ENCODE peak calls at places on chromosomes 5 and 9, in six cellular contexts. One of them, this sample, is unnamed.

GRCh38 chr9:18238752-18239151 is 235.2 kb upstream of the ADAMTSL1 start:
- DNase-seq in tibial nerve: no peak
- DNase-seq in Peyer's patch: no peak
- DNase-seq in mucosa of descending colon: no peak
- DNase-seq in neural progenitor cell: no peak
- DNase-seq in type B pancreatic cell: no peak
- DNase-seq in this sample: no peak

GRCh38 chr5:123178693-123179092 is 89.7 kb downstream of the PRDM6 start:
- DNase-seq in type B pancreatic cell: no peak
- DNase-seq in Peyer's patch: no peak
- DNase-seq in tibial nerve: no peak
- DNase-seq in mucosa of descending colon: no peak
- DNase-seq in neural progenitor cell: no peak
- DNase-seq in this sample: no peak

GRCh38 chr5:151770383-151771258 is 1.1 kb upstream of the G3BP1 start:
- DNase-seq in tibial nerve: peak
- DNase-seq in type B pancreatic cell: peak
- DNase-seq in neural progenitor cell: peak
- DNase-seq in Peyer's patch: peak
- DNase-seq in mucosa of descending colon: no peak
- DNase-seq in this sample: no peak

GRCh38 chr5:119016125-119016774 is 27.9 kb upstream of the DTWD2 start:
- DNase-seq in type B pancreatic cell: no peak
- DNase-seq in Peyer's patch: peak
- DNase-seq in mucosa of descending colon: no peak
- DNase-seq in tibial nerve: no peak
- DNase-seq in neural progenitor cell: no peak
- DNase-seq in this sample: no peak

GRCh38 chr9:385818-386398 is 171.2 kb downstream of the DOCK8 start:
- DNase-seq in Peyer's patch: peak
- DNase-seq in tibial nerve: no peak
- DNase-seq in type B pancreatic cell: no peak
- DNase-seq in mucosa of descending colon: peak
- DNase-seq in neural progenitor cell: peak
- DNase-seq in this sample: no peak

GRCh38 chr9:6944093-6944551 is 186.3 kb downstream of the KDM4C start:
- DNase-seq in mucosa of descending colon: no peak
- DNase-seq in Peyer's patch: no peak
- DNase-seq in neural progenitor cell: no peak
- DNase-seq in tibial nerve: no peak
- DNase-seq in type B pancreatic cell: no peak
- DNase-seq in this sample: no peak

GRCh38 chr9:88085481-88085880 is 52.8 kb downstream of the SPATA31C2 start:
- DNase-seq in type B pancreatic cell: no peak
- DNase-seq in mucosa of descending colon: no peak
- DNase-seq in Peyer's patch: no peak
- DNase-seq in neural progenitor cell: no peak
- DNase-seq in tibial nerve: no peak
- DNase-seq in this sample: no peak

GRCh38 chr9:117546894-117547293 is 132.0 kb upstream of the ASTN2 start:
- DNase-seq in tibial nerve: no peak
- DNase-seq in mucosa of descending colon: peak
- DNase-seq in type B pancreatic cell: no peak
- DNase-seq in Peyer's patch: peak
- DNase-seq in neural progenitor cell: no peak
- DNase-seq in this sample: no peak

GRCh38 chr9:92738661-92739081 is 26.0 kb downstream of the BICD2 start:
- DNase-seq in Peyer's patch: peak
- DNase-seq in neural progenitor cell: no peak
- DNase-seq in mucosa of descending colon: no peak
- DNase-seq in tibial nerve: no peak
- DNase-seq in type B pancreatic cell: no peak
- DNase-seq in this sample: no peak

GRCh38 chr5:57335092-57335491 is 147.5 kb downstream of the ACTBL2 start:
- DNase-seq in Peyer's patch: no peak
- DNase-seq in neural progenitor cell: no peak
- DNase-seq in type B pancreatic cell: no peak
- DNase-seq in tibial nerve: no peak
- DNase-seq in mucosa of descending colon: no peak
- DNase-seq in this sample: no peak

GRCh38 chr9:134010774-134011173 is 14.5 kb upstream of the BRD3OS start:
- DNase-seq in mucosa of descending colon: no peak
- DNase-seq in Peyer's patch: no peak
- DNase-seq in type B pancreatic cell: no peak
- DNase-seq in neural progenitor cell: no peak
- DNase-seq in tibial nerve: no peak
- DNase-seq in this sample: no peak

GRCh38 chr5:115179959-115180709 is 10.4 kb upstream of the TRIM36 start:
- DNase-seq in Peyer's patch: peak
- DNase-seq in neural progenitor cell: peak
- DNase-seq in type B pancreatic cell: peak
- DNase-seq in mucosa of descending colon: peak
- DNase-seq in tibial nerve: no peak
- DNase-seq in this sample: no peak

GRCh38 chr5:172778223-172778814 is 7.3 kb upstream of the DUSP1 start:
- DNase-seq in Peyer's patch: peak
- DNase-seq in neural progenitor cell: no peak
- DNase-seq in type B pancreatic cell: no peak
- DNase-seq in mucosa of descending colon: peak
- DNase-seq in tibial nerve: no peak
- DNase-seq in this sample: no peak

DNA sequence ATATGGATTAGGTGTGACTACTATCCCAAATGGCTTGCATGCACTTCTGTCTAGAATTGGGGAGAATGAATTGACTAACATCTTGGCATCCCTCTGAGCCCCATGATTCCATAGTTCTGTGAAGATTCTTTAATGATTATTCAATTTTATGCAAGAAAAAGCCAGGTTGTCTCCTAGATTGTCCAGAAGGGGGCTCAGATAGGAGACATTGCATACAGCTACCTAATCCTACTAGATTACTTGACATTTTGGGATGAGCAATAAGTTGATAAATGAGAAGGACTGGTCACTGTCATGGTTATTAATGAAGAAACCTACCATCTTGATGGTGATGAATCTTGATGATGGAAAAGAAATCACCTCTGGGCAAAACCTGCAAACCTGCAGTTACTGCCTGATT is 117.0 kb downstream of the CARTPT start:
- DNase-seq in mucosa of descending colon: no peak
- DNase-seq in neural progenitor cell: no peak
- DNase-seq in Peyer's patch: no peak
- DNase-seq in type B pancreatic cell: no peak
- DNase-seq in tibial nerve: no peak
- DNase-seq in this sample: no peak
- TF ChIP-seq CTCF in mucosa of descending colon: no peak
- TF ChIP-seq CTCF in neural progenitor cell: peak
- TF ChIP-seq CTCF in Peyer's patch: no peak
- TF ChIP-seq CTCF in type B pancreatic cell: peak
- TF ChIP-seq CTCF in tibial nerve: no peak
- TF ChIP-seq CTCF in this sample: no peak

DNA sequence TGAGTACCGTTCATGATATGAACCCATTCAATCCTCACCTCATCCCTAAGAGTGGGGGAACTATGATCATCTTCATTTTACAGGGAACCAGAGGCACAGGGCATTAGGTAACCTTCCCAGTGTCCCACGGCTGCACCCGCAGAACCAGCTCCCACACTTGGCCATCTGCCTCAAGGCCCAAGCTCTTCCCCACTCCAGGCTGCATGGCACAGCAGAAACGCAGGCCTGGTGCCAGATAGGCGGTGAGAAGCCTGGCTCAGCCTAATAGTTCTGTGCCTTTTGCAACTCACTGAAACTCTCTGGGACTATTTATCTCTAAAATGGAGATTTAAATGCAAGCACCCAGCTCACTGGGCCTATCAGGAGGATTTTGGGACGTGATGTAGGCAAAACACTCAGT is 90.8 kb upstream of the ZNF618 start:
- DNase-seq in mucosa of descending colon: no peak
- DNase-seq in neural progenitor cell: no peak
- DNase-seq in type B pancreatic cell: peak
- DNase-seq in Peyer's patch: no peak
- DNase-seq in tibial nerve: no peak
- DNase-seq in this sample: no peak
- TF ChIP-seq CTCF in mucosa of descending colon: no peak
- TF ChIP-seq CTCF in neural progenitor cell: no peak
- TF ChIP-seq CTCF in type B pancreatic cell: no peak
- TF ChIP-seq CTCF in Peyer's patch: no peak
- TF ChIP-seq CTCF in tibial nerve: no peak
- TF ChIP-seq CTCF in this sample: no peak

GRCh38 chr9:38662763-38663593 is 42.6 kb upstream of the ANKRD18A start:
- DNase-seq in type B pancreatic cell: no peak
- DNase-seq in tibial nerve: no peak
- DNase-seq in neural progenitor cell: peak
- DNase-seq in mucosa of descending colon: no peak
- DNase-seq in Peyer's patch: no peak
- DNase-seq in this sample: no peak
- TF ChIP-seq CTCF in type B pancreatic cell: peak
- TF ChIP-seq CTCF in tibial nerve: peak
- TF ChIP-seq CTCF in neural progenitor cell: peak
- TF ChIP-seq CTCF in mucosa of descending colon: no peak
- TF ChIP-seq CTCF in Peyer's patch: no peak
- TF ChIP-seq CTCF in this sample: no peak

GRCh38 chr5:35246928-35247644 is 16.8 kb upstream of the PRLR start:
- DNase-seq in Peyer's patch: no peak
- DNase-seq in neural progenitor cell: no peak
- DNase-seq in mucosa of descending colon: peak
- DNase-seq in tibial nerve: peak
- DNase-seq in type B pancreatic cell: no peak
- DNase-seq in this sample: no peak
- TF ChIP-seq CTCF in Peyer's patch: no peak
- TF ChIP-seq CTCF in neural progenitor cell: no peak
- TF ChIP-seq CTCF in mucosa of descending colon: no peak
- TF ChIP-seq CTCF in tibial nerve: no peak
- TF ChIP-seq CTCF in type B pancreatic cell: peak
- TF ChIP-seq CTCF in this sample: no peak

GRCh38 chr9:107142430-107142829 is 140.6 kb upstream of the RAD23B start:
- DNase-seq in type B pancreatic cell: no peak
- DNase-seq in mucosa of descending colon: no peak
- DNase-seq in neural progenitor cell: no peak
- DNase-seq in tibial nerve: no peak
- DNase-seq in Peyer's patch: no peak
- DNase-seq in this sample: no peak

GRCh38 chr9:107138261-107138992 is 144.7 kb upstream of the RAD23B start:
- DNase-seq in neural progenitor cell: no peak
- DNase-seq in mucosa of descending colon: no peak
- DNase-seq in tibial nerve: no peak
- DNase-seq in type B pancreatic cell: no peak
- DNase-seq in Peyer's patch: no peak
- DNase-seq in this sample: no peak

GRCh38 chr9:107144475-107144874 is 138.6 kb upstream of the RAD23B start:
- DNase-seq in Peyer's patch: no peak
- DNase-seq in type B pancreatic cell: no peak
- DNase-seq in neural progenitor cell: no peak
- DNase-seq in tibial nerve: no peak
- DNase-seq in mucosa of descending colon: no peak
- DNase-seq in this sample: no peak

GRCh38 chr9:107142896-107143603 is 140.0 kb upstream of the RAD23B start:
- DNase-seq in mucosa of descending colon: no peak
- DNase-seq in type B pancreatic cell: no peak
- DNase-seq in neural progenitor cell: no peak
- DNase-seq in tibial nerve: no peak
- DNase-seq in Peyer's patch: no peak
- DNase-seq in this sample: no peak

DNA sequence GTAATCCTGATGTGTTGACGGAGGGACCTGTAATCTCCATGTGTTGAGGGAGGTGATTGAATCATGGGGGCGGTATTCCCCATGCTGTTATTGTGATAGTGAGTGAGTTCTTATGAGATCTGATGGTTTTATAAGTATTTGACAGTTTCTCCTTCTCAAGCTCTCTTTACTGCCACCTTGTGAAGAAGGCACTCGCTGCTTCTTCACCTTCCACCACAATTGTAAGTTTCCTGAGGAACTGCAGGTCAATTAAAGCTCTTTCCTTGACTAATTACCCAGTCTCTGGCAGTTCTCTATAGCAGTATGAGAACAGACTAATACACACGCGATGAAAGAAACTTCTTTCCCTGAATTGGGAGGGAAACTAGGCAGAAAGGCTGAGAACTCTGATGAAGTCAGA is 141.1 kb upstream of the RAD23B start:
- DNase-seq in type B pancreatic cell: no peak
- DNase-seq in mucosa of descending colon: no peak
- DNase-seq in tibial nerve: no peak
- DNase-seq in neural progenitor cell: no peak
- DNase-seq in Peyer's patch: no peak
- DNase-seq in this sample: no peak
- TF ChIP-seq CTCF in type B pancreatic cell: peak
- TF ChIP-seq CTCF in mucosa of descending colon: no peak
- TF ChIP-seq CTCF in tibial nerve: no peak
- TF ChIP-seq CTCF in neural progenitor cell: peak
- TF ChIP-seq CTCF in Peyer's patch: peak
- TF ChIP-seq CTCF in this sample: no peak

GRCh38 chr9:109482391-109482916 is 15.7 kb downstream of the PTPN3 start:
- DNase-seq in mucosa of descending colon: no peak
- DNase-seq in type B pancreatic cell: no peak
- DNase-seq in Peyer's patch: no peak
- DNase-seq in tibial nerve: no peak
- DNase-seq in neural progenitor cell: no peak
- DNase-seq in this sample: no peak
- TF ChIP-seq CTCF in mucosa of descending colon: no peak
- TF ChIP-seq CTCF in type B pancreatic cell: no peak
- TF ChIP-seq CTCF in Peyer's patch: no peak
- TF ChIP-seq CTCF in tibial nerve: no peak
- TF ChIP-seq CTCF in neural progenitor cell: no peak
- TF ChIP-seq CTCF in this sample: no peak

DNA sequence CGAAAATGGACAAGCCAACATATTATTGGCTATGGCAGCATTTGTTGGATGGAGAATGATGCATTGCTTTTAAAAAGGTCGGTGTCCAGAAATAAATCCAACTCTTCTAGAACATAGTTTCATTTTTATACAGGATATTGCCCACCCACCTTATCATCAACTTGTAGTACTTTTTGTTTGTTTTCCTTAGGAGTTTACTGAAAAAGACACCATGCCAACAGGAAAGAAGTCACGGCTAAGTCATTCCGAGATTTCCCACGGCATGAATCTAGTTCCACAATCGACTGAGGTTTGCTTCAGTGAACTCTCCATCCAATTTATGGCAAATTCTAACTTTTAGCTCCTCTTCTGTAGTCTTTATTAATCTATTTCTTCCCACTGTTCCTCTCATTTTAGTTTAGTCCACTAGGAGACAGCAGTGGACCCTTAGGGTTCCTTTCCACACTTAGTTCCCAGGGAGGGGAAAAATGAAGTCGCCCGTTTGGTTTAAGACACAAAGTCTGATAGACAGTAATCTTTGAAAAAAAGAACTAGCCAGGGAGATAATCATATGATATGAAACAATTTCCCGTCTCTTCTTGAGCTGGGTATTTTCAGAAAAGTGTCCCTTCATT is 237.5 kb downstream of the AP3B1 start:
- DNase-seq in tibial nerve: no peak
- DNase-seq in neural progenitor cell: peak
- DNase-seq in type B pancreatic cell: no peak
- DNase-seq in Peyer's patch: no peak
- DNase-seq in mucosa of descending colon: no peak
- DNase-seq in this sample: no peak
- TF ChIP-seq CTCF in tibial nerve: no peak
- TF ChIP-seq CTCF in neural progenitor cell: peak
- TF ChIP-seq CTCF in type B pancreatic cell: peak
- TF ChIP-seq CTCF in Peyer's patch: no peak
- TF ChIP-seq CTCF in mucosa of descending colon: no peak
- TF ChIP-seq CTCF in this sample: no peak

GRCh38 chr9:21557428-21557768 is 75.3 kb upstream of the IFNE start:
- DNase-seq in neural progenitor cell: no peak
- DNase-seq in Peyer's patch: no peak
- DNase-seq in mucosa of descending colon: no peak
- DNase-seq in type B pancreatic cell: no peak
- DNase-seq in tibial nerve: no peak
- DNase-seq in this sample: no peak
- TF ChIP-seq CTCF in neural progenitor cell: no peak
- TF ChIP-seq CTCF in Peyer's patch: no peak
- TF ChIP-seq CTCF in mucosa of descending colon: no peak
- TF ChIP-seq CTCF in type B pancreatic cell: no peak
- TF ChIP-seq CTCF in tibial nerve: no peak
- TF ChIP-seq CTCF in this sample: no peak

This sample was measured in mesothelial cell of epicardium.